ENCODE peak calls at places on chromosomes 4 and X, in ten cellular contexts. One of them, this sample, is unnamed.

GRCh38 chr4:106495498-106495897 is 126.9 kb upstream of the GIMD1 start:
- DNase-seq in IMR-90: no peak
- DNase-seq in DND-41: no peak
- DNase-seq in AG09309: peak; percentile 99
- DNase-seq in HCT116: no peak
- DNase-seq in breast epithelium: no peak
- DNase-seq in endothelial cell of umbilical vein: no peak
- DNase-seq in astrocyte of the cerebellum: no peak
- DNase-seq in AG04450: no peak
- DNase-seq in BJ: peak; percentile 73
- DNase-seq in this sample: no peak

GRCh38 chr4:80422727-80423404 is 87.3 kb downstream of the CFAP299 start:
- DNase-seq in IMR-90: no peak
- DNase-seq in DND-41: no peak
- DNase-seq in AG09309: no peak
- DNase-seq in HCT116: no peak
- DNase-seq in breast epithelium: no peak
- DNase-seq in endothelial cell of umbilical vein: no peak
- DNase-seq in astrocyte of the cerebellum: no peak
- DNase-seq in AG04450: no peak
- DNase-seq in BJ: no peak
- DNase-seq in this sample: no peak

GRCh38 chr4:122234686-122235085 is 82.6 kb downstream of the BLTP1 start:
- DNase-seq in IMR-90: no peak
- DNase-seq in DND-41: no peak
- DNase-seq in AG09309: no peak
- DNase-seq in HCT116: no peak
- DNase-seq in breast epithelium: no peak
- DNase-seq in endothelial cell of umbilical vein: no peak
- DNase-seq in astrocyte of the cerebellum: no peak
- DNase-seq in AG04450: no peak
- DNase-seq in BJ: no peak
- DNase-seq in this sample: no peak

GRCh38 chr4:155832664-155833063 is 33.4 kb downstream of the ASIC5 start:
- DNase-seq in IMR-90: no peak
- DNase-seq in DND-41: no peak
- DNase-seq in AG09309: no peak
- DNase-seq in HCT116: no peak
- DNase-seq in breast epithelium: no peak
- DNase-seq in endothelial cell of umbilical vein: no peak
- DNase-seq in astrocyte of the cerebellum: no peak
- DNase-seq in AG04450: no peak
- DNase-seq in BJ: no peak
- DNase-seq in this sample: no peak

GRCh38 chr4:78608684-78609083 is 57.1 kb downstream of the ANXA3 start:
- DNase-seq in IMR-90: no peak
- DNase-seq in DND-41: no peak
- DNase-seq in AG09309: no peak
- DNase-seq in HCT116: no peak
- DNase-seq in breast epithelium: no peak
- DNase-seq in endothelial cell of umbilical vein: no peak
- DNase-seq in astrocyte of the cerebellum: no peak
- DNase-seq in AG04450: no peak
- DNase-seq in BJ: no peak
- DNase-seq in this sample: no peak

GRCh38 chr4:56468097-56468422 is 643 bp downstream of the SRP72 start:
- DNase-seq in IMR-90: peak; percentile 35
- DNase-seq in DND-41: peak; percentile 43
- DNase-seq in AG09309: no peak
- DNase-seq in HCT116: peak; percentile 31
- DNase-seq in breast epithelium: no peak
- DNase-seq in endothelial cell of umbilical vein: peak; percentile 67
- DNase-seq in astrocyte of the cerebellum: peak; percentile 13
- DNase-seq in AG04450: no peak
- DNase-seq in BJ: no peak
- DNase-seq in this sample: no peak

GRCh38 chr4:100738388-100739165 is 220.8 kb upstream of the EMCN start:
- DNase-seq in IMR-90: peak; percentile 68
- DNase-seq in DND-41: no peak
- DNase-seq in AG09309: peak; percentile 53
- DNase-seq in HCT116: peak; percentile 79
- DNase-seq in breast epithelium: no peak
- DNase-seq in endothelial cell of umbilical vein: peak; percentile 79
- DNase-seq in astrocyte of the cerebellum: peak; percentile 62
- DNase-seq in AG04450: peak; percentile 29
- DNase-seq in BJ: peak; percentile 68
- DNase-seq in this sample: peak; percentile 54

GRCh38 chr4:101014417-101014816 is 332.9 kb downstream of the PPP3CA start:
- DNase-seq in IMR-90: no peak
- DNase-seq in DND-41: no peak
- DNase-seq in AG09309: no peak
- DNase-seq in HCT116: no peak
- DNase-seq in breast epithelium: no peak
- DNase-seq in endothelial cell of umbilical vein: peak; percentile 71
- DNase-seq in astrocyte of the cerebellum: no peak
- DNase-seq in AG04450: no peak
- DNase-seq in BJ: no peak
- DNase-seq in this sample: no peak

GRCh38 chrX:8848921-8849320 is 47.7 kb upstream of the FAM9A start:
- DNase-seq in IMR-90: peak; percentile 19
- DNase-seq in DND-41: no peak
- DNase-seq in AG09309: no peak
- DNase-seq in HCT116: no peak
- DNase-seq in breast epithelium: no peak
- DNase-seq in endothelial cell of umbilical vein: no peak
- DNase-seq in astrocyte of the cerebellum: no peak
- DNase-seq in AG04450: no peak
- DNase-seq in BJ: peak; percentile 17
- DNase-seq in this sample: peak; percentile 53

GRCh38 chrX:13223868-13224555 is 95.8 kb downstream of the ATXN3L start:
- DNase-seq in IMR-90: peak; percentile 91
- DNase-seq in DND-41: no peak
- DNase-seq in AG09309: peak; percentile 57
- DNase-seq in HCT116: peak; percentile 51
- DNase-seq in breast epithelium: peak; percentile 19
- DNase-seq in endothelial cell of umbilical vein: peak; percentile 91
- DNase-seq in astrocyte of the cerebellum: peak; percentile 88
- DNase-seq in AG04450: peak; percentile 55
- DNase-seq in BJ: peak; percentile 41
- DNase-seq in this sample: peak; percentile 82

GRCh38 chrX:100642296-100642695 is 1.7 kb upstream of the SRPX2 start:
- DNase-seq in IMR-90: no peak
- DNase-seq in DND-41: no peak
- DNase-seq in AG09309: no peak
- DNase-seq in HCT116: no peak
- DNase-seq in breast epithelium: no peak
- DNase-seq in endothelial cell of umbilical vein: peak; percentile 19
- DNase-seq in astrocyte of the cerebellum: no peak
- DNase-seq in AG04450: no peak
- DNase-seq in BJ: no peak
- DNase-seq in this sample: no peak

GRCh38 chrX:100635040-100635439 is 1.6 kb downstream of the TSPAN6 start:
- DNase-seq in IMR-90: no peak
- DNase-seq in DND-41: no peak
- DNase-seq in AG09309: no peak
- DNase-seq in HCT116: no peak
- DNase-seq in breast epithelium: no peak
- DNase-seq in endothelial cell of umbilical vein: peak; percentile 1
- DNase-seq in astrocyte of the cerebellum: no peak
- DNase-seq in AG04450: no peak
- DNase-seq in BJ: no peak
- DNase-seq in this sample: no peak

GRCh38 chrX:100635989-100636320 is 651 bp downstream of the TSPAN6 start:
- DNase-seq in IMR-90: no peak
- DNase-seq in DND-41: no peak
- DNase-seq in AG09309: no peak
- DNase-seq in HCT116: no peak
- DNase-seq in breast epithelium: no peak
- DNase-seq in endothelial cell of umbilical vein: no peak
- DNase-seq in astrocyte of the cerebellum: no peak
- DNase-seq in AG04450: no peak
- DNase-seq in BJ: no peak
- DNase-seq in this sample: no peak

GRCh38 chrX:100636321-100636991 is at the start of gene TSPAN6:
- DNase-seq in IMR-90: peak; percentile 84
- DNase-seq in DND-41: no peak
- DNase-seq in AG09309: peak; percentile 42
- DNase-seq in HCT116: peak; percentile 81
- DNase-seq in breast epithelium: peak; percentile 49
- DNase-seq in endothelial cell of umbilical vein: peak; percentile 84
- DNase-seq in astrocyte of the cerebellum: peak; percentile 74
- DNase-seq in AG04450: peak; percentile 57
- DNase-seq in BJ: peak; percentile 50
- DNase-seq in this sample: peak; percentile 39
- TF ChIP-seq CTCF in IMR-90: peak; percentile 66
- TF ChIP-seq CTCF in DND-41: no peak
- TF ChIP-seq CTCF in AG09309: peak; percentile 53
- TF ChIP-seq CTCF in HCT116: peak; percentile 58
- TF ChIP-seq CTCF in breast epithelium: peak; percentile 32
- TF ChIP-seq CTCF in endothelial cell of umbilical vein: peak; percentile 41
- TF ChIP-seq CTCF in astrocyte of the cerebellum: peak; percentile 53
- TF ChIP-seq CTCF in AG04450: peak; percentile 60
- TF ChIP-seq CTCF in BJ: peak; percentile 61
- TF ChIP-seq CTCF in this sample: peak; percentile 60

DNA sequence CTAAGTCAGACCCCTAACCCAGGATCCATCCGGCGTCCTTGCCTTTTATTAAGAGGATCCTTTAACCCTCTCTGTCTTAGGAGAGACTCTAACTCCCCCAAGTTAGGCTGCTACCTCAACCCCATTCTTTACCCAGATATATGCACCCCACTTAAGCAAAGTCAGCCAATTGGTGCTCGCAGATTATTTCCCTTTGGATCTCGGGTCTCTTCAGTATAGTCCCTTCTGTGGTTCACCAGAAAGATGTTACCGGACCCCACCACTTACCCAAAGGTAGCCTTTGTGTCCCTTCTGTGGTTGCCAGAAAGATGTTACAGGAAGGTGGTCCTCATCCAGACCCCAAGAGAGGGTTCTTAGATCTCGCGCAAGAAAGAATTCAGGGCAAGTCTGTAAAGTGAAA is 212.9 kb upstream of the GRID2 start:
- DNase-seq in IMR-90: no peak
- DNase-seq in DND-41: no peak
- DNase-seq in AG09309: no peak
- DNase-seq in HCT116: no peak
- DNase-seq in breast epithelium: no peak
- DNase-seq in endothelial cell of umbilical vein: no peak
- DNase-seq in astrocyte of the cerebellum: no peak
- DNase-seq in AG04450: no peak
- DNase-seq in BJ: no peak
- DNase-seq in this sample: no peak
- H3K4me3 ChIP-seq in IMR-90: peak overlapping the region; percentile 18
- H3K4me3 ChIP-seq in DND-41: no peak overlapping the region
- H3K4me3 ChIP-seq in AG09309: no peak overlapping the region
- H3K4me3 ChIP-seq in HCT116: no peak overlapping the region
- H3K4me3 ChIP-seq in breast epithelium: no peak overlapping the region
- H3K4me3 ChIP-seq in endothelial cell of umbilical vein: no peak overlapping the region
- H3K4me3 ChIP-seq in astrocyte of the cerebellum: no peak overlapping the region
- H3K4me3 ChIP-seq in AG04450: no peak overlapping the region
- H3K4me3 ChIP-seq in BJ: no peak overlapping the region
- H3K4me3 ChIP-seq in this sample: no peak overlapping the region

GRCh38 chr4:147056951-147057630 is 111.4 kb upstream of the TTC29 start:
- DNase-seq in IMR-90: peak; percentile 14
- DNase-seq in DND-41: no peak
- DNase-seq in AG09309: no peak
- DNase-seq in HCT116: no peak
- DNase-seq in breast epithelium: no peak
- DNase-seq in endothelial cell of umbilical vein: peak; percentile 45
- DNase-seq in astrocyte of the cerebellum: no peak
- DNase-seq in AG04450: no peak
- DNase-seq in BJ: no peak
- DNase-seq in this sample: peak; percentile 22
- TF ChIP-seq CTCF in IMR-90: peak; percentile 13
- TF ChIP-seq CTCF in DND-41: no peak
- TF ChIP-seq CTCF in AG09309: peak; percentile 35
- TF ChIP-seq CTCF in HCT116: no peak
- TF ChIP-seq CTCF in breast epithelium: no peak
- TF ChIP-seq CTCF in endothelial cell of umbilical vein: no peak
- TF ChIP-seq CTCF in astrocyte of the cerebellum: no peak
- TF ChIP-seq CTCF in AG04450: no peak
- TF ChIP-seq CTCF in BJ: peak; percentile 37
- TF ChIP-seq CTCF in this sample: peak; percentile 37

DNA sequence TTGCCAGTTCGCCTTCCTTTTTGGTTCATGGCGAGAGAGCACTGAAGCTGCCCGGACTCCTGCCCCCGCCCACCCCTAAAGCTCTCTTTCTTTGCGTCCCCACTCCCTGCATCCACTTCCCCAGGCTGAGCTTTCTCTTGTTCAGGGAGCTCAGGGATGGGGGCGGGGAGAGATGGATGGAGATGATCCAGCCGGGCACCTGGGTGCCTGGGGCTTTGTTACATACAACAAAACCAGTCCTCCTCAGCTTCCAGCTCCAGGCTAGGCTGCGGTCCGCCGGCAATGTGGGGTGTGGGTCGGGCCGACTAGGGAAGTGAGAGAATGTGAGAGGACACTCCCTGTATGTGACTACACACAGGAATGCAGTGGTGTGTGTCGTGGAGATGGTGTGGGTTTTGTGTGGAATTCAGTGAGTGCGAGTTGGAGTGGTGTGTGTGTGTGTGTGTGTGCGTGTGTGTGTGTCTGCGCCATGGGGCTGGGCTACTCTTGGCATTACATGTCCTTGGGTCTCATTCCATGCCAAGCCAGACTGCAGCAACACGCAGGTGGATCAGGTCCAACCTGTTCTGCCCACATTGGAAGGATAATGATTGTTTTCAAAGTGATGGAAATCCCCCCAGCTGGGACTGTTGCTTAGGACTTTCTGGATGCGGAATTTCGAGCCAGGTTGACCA is 149.3 kb upstream of the CHRDL1 start:
- DNase-seq in IMR-90: no peak
- DNase-seq in DND-41: no peak
- DNase-seq in AG09309: no peak
- DNase-seq in HCT116: no peak
- DNase-seq in breast epithelium: peak; percentile 76
- DNase-seq in endothelial cell of umbilical vein: no peak
- DNase-seq in astrocyte of the cerebellum: no peak
- DNase-seq in AG04450: no peak
- DNase-seq in BJ: no peak
- DNase-seq in this sample: no peak
- H3K4me3 ChIP-seq in IMR-90: no peak overlapping the region
- H3K4me3 ChIP-seq in DND-41: no peak overlapping the region
- H3K4me3 ChIP-seq in AG09309: no peak overlapping the region
- H3K4me3 ChIP-seq in HCT116: no peak overlapping the region
- H3K4me3 ChIP-seq in breast epithelium: peak overlapping the region; percentile 37
- H3K4me3 ChIP-seq in endothelial cell of umbilical vein: no peak overlapping the region
- H3K4me3 ChIP-seq in astrocyte of the cerebellum: peak overlapping the region; percentile 40
- H3K4me3 ChIP-seq in AG04450: no peak overlapping the region
- H3K4me3 ChIP-seq in BJ: no peak overlapping the region
- H3K4me3 ChIP-seq in this sample: no peak overlapping the region